ENCODE peak calls at places on chromosomes 11 and 22, in five cellular contexts. One of them, this sample, is unnamed.

GRCh38 chr11:66891849-66892660 is 35.2 kb downstream of the LRFN4 start:
- DNase-seq in germinal center: no peak
- DNase-seq in HTR-8/SVneo: peak; percentile 86
- DNase-seq in left cardiac atrium: peak; percentile 53
- DNase-seq in activated gamma-delta T cell treated with Interleukin-2 at 50 U/mL for 16 hours: no peak
- DNase-seq in this sample: peak; percentile 90

GRCh38 chr11:114259124-114259526 is 37.1 kb upstream of the NNMT start:
- DNase-seq in left cardiac atrium: peak; percentile 37
- DNase-seq in germinal center: no peak
- DNase-seq in HTR-8/SVneo: no peak
- DNase-seq in activated gamma-delta T cell treated with Interleukin-2 at 50 U/mL for 16 hours: no peak
- DNase-seq in this sample: no peak

GRCh38 chr22:46303347-46303965 is 6.8 kb downstream of the GTSE1 start:
- DNase-seq in left cardiac atrium: no peak
- DNase-seq in HTR-8/SVneo: no peak
- DNase-seq in germinal center: no peak
- DNase-seq in activated gamma-delta T cell treated with Interleukin-2 at 50 U/mL for 16 hours: no peak
- DNase-seq in this sample: no peak

GRCh38 chr11:66853242-66854229 is 3.3 kb upstream of the LRFN4 start:
- DNase-seq in HTR-8/SVneo: no peak
- DNase-seq in germinal center: no peak
- DNase-seq in left cardiac atrium: no peak
- DNase-seq in activated gamma-delta T cell treated with Interleukin-2 at 50 U/mL for 16 hours: no peak
- DNase-seq in this sample: no peak

GRCh38 chr11:18461909-18462308 is 6.3 kb downstream of the LDHAL6A start:
- DNase-seq in left cardiac atrium: no peak
- DNase-seq in germinal center: no peak
- DNase-seq in HTR-8/SVneo: no peak
- DNase-seq in activated gamma-delta T cell treated with Interleukin-2 at 50 U/mL for 16 hours: no peak
- DNase-seq in this sample: no peak

GRCh38 chr22:26573026-26573662 is 16.8 kb downstream of the TPST2 start:
- DNase-seq in activated gamma-delta T cell treated with Interleukin-2 at 50 U/mL for 16 hours: no peak
- DNase-seq in HTR-8/SVneo: no peak
- DNase-seq in germinal center: no peak
- DNase-seq in left cardiac atrium: peak; percentile 72
- DNase-seq in this sample: no peak

GRCh38 chr11:29312817-29313216 is 704.0 kb downstream of the KCNA4 start:
- DNase-seq in left cardiac atrium: no peak
- DNase-seq in HTR-8/SVneo: no peak
- DNase-seq in activated gamma-delta T cell treated with Interleukin-2 at 50 U/mL for 16 hours: no peak
- DNase-seq in germinal center: no peak
- DNase-seq in this sample: no peak

GRCh38 chr22:49704345-49705215 is 123.1 kb downstream of the BRD1 start:
- DNase-seq in HTR-8/SVneo: no peak
- DNase-seq in activated gamma-delta T cell treated with Interleukin-2 at 50 U/mL for 16 hours: no peak
- DNase-seq in left cardiac atrium: no peak
- DNase-seq in germinal center: no peak
- DNase-seq in this sample: no peak

GRCh38 chr11:100875521-100875869 is 188.4 kb downstream of the ARHGAP42 start:
- DNase-seq in left cardiac atrium: no peak
- DNase-seq in activated gamma-delta T cell treated with Interleukin-2 at 50 U/mL for 16 hours: no peak
- DNase-seq in HTR-8/SVneo: no peak
- DNase-seq in germinal center: no peak
- DNase-seq in this sample: no peak

GRCh38 chr22:17939579-17939978 is 84.8 kb downstream of the MICAL3 start:
- DNase-seq in germinal center: no peak
- DNase-seq in HTR-8/SVneo: no peak
- DNase-seq in activated gamma-delta T cell treated with Interleukin-2 at 50 U/mL for 16 hours: no peak
- DNase-seq in left cardiac atrium: no peak
- DNase-seq in this sample: no peak

GRCh38 chr11:76159303-76159937 is 46.9 kb downstream of the WNT11 start:
- DNase-seq in germinal center: no peak
- DNase-seq in left cardiac atrium: no peak
- DNase-seq in HTR-8/SVneo: no peak
- DNase-seq in activated gamma-delta T cell treated with Interleukin-2 at 50 U/mL for 16 hours: no peak
- DNase-seq in this sample: no peak

GRCh38 chr11:102971766-102972165 is 16.2 kb upstream of the MMP13 start:
- DNase-seq in germinal center: no peak
- DNase-seq in activated gamma-delta T cell treated with Interleukin-2 at 50 U/mL for 16 hours: no peak
- DNase-seq in HTR-8/SVneo: no peak
- DNase-seq in left cardiac atrium: no peak
- DNase-seq in this sample: no peak

GRCh38 chr11:107716884-107717532 is 5.2 kb upstream of the SLN start:
- DNase-seq in germinal center: no peak
- DNase-seq in activated gamma-delta T cell treated with Interleukin-2 at 50 U/mL for 16 hours: no peak
- DNase-seq in HTR-8/SVneo: no peak
- DNase-seq in left cardiac atrium: no peak
- DNase-seq in this sample: no peak

GRCh38 chr11:107648247-107648646 is 57.3 kb downstream of the ELMOD1 start:
- DNase-seq in left cardiac atrium: no peak
- DNase-seq in germinal center: no peak
- DNase-seq in HTR-8/SVneo: no peak
- DNase-seq in activated gamma-delta T cell treated with Interleukin-2 at 50 U/mL for 16 hours: no peak
- DNase-seq in this sample: no peak

GRCh38 chr11:11444027-11444799 is 91.2 kb upstream of the CSNK2A3 start:
- DNase-seq in left cardiac atrium: no peak
- DNase-seq in HTR-8/SVneo: peak; percentile 19
- DNase-seq in activated gamma-delta T cell treated with Interleukin-2 at 50 U/mL for 16 hours: no peak
- DNase-seq in germinal center: no peak
- DNase-seq in this sample: no peak

GRCh38 chr22:24812950-24813349 is 6.9 kb downstream of the SGSM1 start:
- DNase-seq in left cardiac atrium: no peak
- DNase-seq in HTR-8/SVneo: no peak
- DNase-seq in activated gamma-delta T cell treated with Interleukin-2 at 50 U/mL for 16 hours: no peak
- DNase-seq in germinal center: no peak
- DNase-seq in this sample: no peak

GRCh38 chr22:46337870-46338269 is 2.4 kb downstream of the TRMU start:
- DNase-seq in activated gamma-delta T cell treated with Interleukin-2 at 50 U/mL for 16 hours: no peak
- DNase-seq in HTR-8/SVneo: no peak
- DNase-seq in left cardiac atrium: no peak
- DNase-seq in germinal center: no peak
- DNase-seq in this sample: no peak

This sample was measured in GM10248.